ENCODE peak calls at places on chromosomes 7 and 10, in nine cellular contexts. B is type B pancreatic cell, X is LNCaP clone FGC, N is psoas muscle, S is IMR-90, R is fibroblast of pulmonary artery, E is GM23338, Y is upper lobe of right lung, J is lung. T is an unnamed sample.

GRCh38 chr10:132850246-132850645 is 64.3 kb upstream of the NKX6-2 start:
- DNase-seq in B (peak; percentile 32), X (no peak), N (peak; percentile 35), S (no peak), R (no peak), E (no peak), Y (peak; percentile 46), J (no peak), T (no peak)

GRCh38 chr7:87416682-87417587 is 58.5 kb downstream of the ABCB4 start:
- DNase-seq in B (no peak), X (peak; percentile 60), N (no peak), S (peak; percentile 69), R (peak; percentile 83), E (peak; percentile 86), Y (no peak), J (peak; percentile 50), T (no peak)

GRCh38 chr10:103855424-103855823 is at the start of gene SH3PXD2A:
- DNase-seq in B (no peak), X (no peak), N (peak; percentile 70), S (no peak), R (no peak), E (peak; percentile 72), Y (peak; percentile 74), J (no peak), T (peak; percentile 59)

GRCh38 chr10:97648557-97649404 is 8.3 kb downstream of the PI4K2A start:
- DNase-seq in B (no peak), X (no peak), N (no peak), S (peak; percentile 96), R (peak; percentile 87), E (peak; percentile 60), Y (no peak), J (no peak), T (no peak)

GRCh38 chr7:130943981-130944380 is 210.0 kb upstream of the KLF14 start:
- DNase-seq in B (no peak), X (no peak), N (no peak), S (peak; percentile 85), R (no peak), E (no peak), Y (no peak), J (no peak), T (no peak)

GRCh38 chr7:93910076-93910994 is 4.0 kb downstream of the GNGT1 start:
- DNase-seq in B (no peak), X (no peak), N (peak; percentile 50), S (peak; percentile 84), R (peak; percentile 95), E (no peak), Y (no peak), J (no peak), T (no peak)

GRCh38 chr7:13945670-13946069 is 43.8 kb downstream of the ETV1 start:
- DNase-seq in B (no peak), X (no peak), N (no peak), S (no peak), R (peak; percentile 28), E (no peak), Y (no peak), J (peak; percentile 40), T (no peak)

GRCh38 chr7:78140109-78140508 is 341.5 kb downstream of the PHTF2 start:
- DNase-seq in B (no peak), X (no peak), N (no peak), S (no peak), R (no peak), E (no peak), Y (no peak), J (no peak), T (no peak)

GRCh38 chr7:98168181-98168903 is 42.9 kb upstream of the BHLHA15 start:
- DNase-seq in B (no peak), X (peak; percentile 73), N (peak; percentile 62), S (peak; percentile 66), R (peak; percentile 68), E (peak; percentile 87), Y (no peak), J (peak; percentile 71), T (no peak)

GRCh38 chr7:77855371-77856083 is 57.0 kb downstream of the PHTF2 start:
- DNase-seq in B (no peak), X (no peak), N (peak; percentile 94), S (peak; percentile 13), R (peak; percentile 59), E (no peak), Y (peak; percentile 73), J (peak; percentile 38), T (no peak)

GRCh38 chr10:3935141-3935540 is 150.1 kb upstream of the KLF6 start:
- DNase-seq in B (no peak), X (no peak), N (no peak), S (peak; percentile 79), R (peak; percentile 88), E (no peak), Y (no peak), J (no peak), T (peak; percentile 39)

DNA sequence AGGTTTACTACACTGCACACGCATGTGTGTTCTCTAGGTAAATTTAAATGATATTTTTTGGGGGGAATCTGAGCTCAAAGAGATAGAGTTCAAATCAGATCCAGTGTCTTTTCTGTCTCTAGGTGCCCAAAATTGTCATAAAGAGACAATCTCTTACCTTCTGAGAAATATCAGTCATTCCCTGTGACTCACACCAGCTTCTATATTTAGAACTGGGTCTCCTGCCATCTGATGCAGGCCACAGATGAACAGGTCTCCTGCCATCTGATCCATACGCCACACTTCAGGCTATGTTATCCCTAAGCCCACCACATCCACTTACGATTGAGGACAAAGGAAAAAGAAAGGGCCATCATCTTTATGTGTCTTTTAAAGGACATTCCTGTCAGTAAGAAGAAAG is 136.3 kb upstream of the LAMB4 start:
- DNase-seq in B (no peak), X (no peak), N (no peak), S (no peak), R (no peak), E (no peak), Y (no peak), J (no peak), T (no peak)
- TF ChIP-seq CTCF in B (no peak), X (no peak), N (no peak), S (no peak), R (no peak), E (no peak), Y (no peak), J (no peak), T (no peak)

GRCh38 chr10:79179404-79180309 is 110.9 kb downstream of the ZMIZ1 start:
- DNase-seq in B (no peak), X (no peak), N (no peak), S (no peak), R (no peak), E (peak; percentile 77), Y (no peak), J (no peak), T (no peak)

GRCh38 chr10:79178070-79178576 is 109.4 kb downstream of the ZMIZ1 start:
- DNase-seq in B (no peak), X (no peak), N (no peak), S (no peak), R (no peak), E (no peak), Y (no peak), J (no peak), T (no peak)

GRCh38 chr10:79176052-79176501 is 107.3 kb downstream of the ZMIZ1 start:
- DNase-seq in B (no peak), X (no peak), N (no peak), S (peak; percentile 95), R (no peak), E (no peak), Y (no peak), J (no peak), T (no peak)

GRCh38 chr10:79178614-79179403 is 110.0 kb downstream of the ZMIZ1 start:
- DNase-seq in B (no peak), X (no peak), N (peak; percentile 68), S (peak; percentile 93), R (peak; percentile 91), E (no peak), Y (no peak), J (no peak), T (no peak)

GRCh38 chr10:79176949-79177602 is 108.3 kb downstream of the ZMIZ1 start:
- DNase-seq in B (no peak), X (no peak), N (no peak), S (peak; percentile 43), R (peak; percentile 61), E (no peak), Y (no peak), J (no peak), T (no peak)
- TF ChIP-seq CTCF in B (no peak), X (no peak), N (no peak), S (no peak), R (no peak), E (no peak), Y (no peak), J (no peak), T (no peak)

DNA sequence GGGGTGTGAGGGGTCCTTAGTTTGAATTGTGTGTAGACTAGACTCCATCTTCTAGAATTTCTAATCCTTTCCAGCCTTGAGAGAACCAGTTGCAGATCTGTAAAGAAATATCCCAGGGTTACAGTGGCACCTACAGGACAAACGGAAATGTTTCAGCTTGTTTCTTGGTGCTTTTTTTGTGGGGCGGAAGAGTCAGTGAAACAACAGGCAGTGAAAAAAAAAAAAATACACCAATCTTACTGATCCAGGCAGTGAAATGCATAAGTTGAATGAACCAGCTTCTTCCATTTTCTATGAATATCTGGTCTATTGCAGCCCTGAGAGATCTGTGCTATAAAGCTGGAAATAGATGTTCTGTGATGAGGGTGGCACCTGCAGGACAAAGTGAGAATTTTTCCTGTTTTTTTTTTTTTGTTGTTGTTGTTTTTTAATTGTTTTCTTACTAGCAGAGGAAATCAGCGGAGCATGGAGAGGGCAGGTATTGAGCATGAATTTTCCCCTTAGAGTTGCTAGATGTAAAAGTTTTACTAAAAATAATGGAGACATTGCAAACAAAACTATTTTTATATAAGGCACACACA is 81.9 kb upstream of the DYNC1I1 start:
- DNase-seq in B (no peak), X (no peak), N (no peak), S (peak; percentile 41), R (peak; percentile 66), E (peak; percentile 65), Y (no peak), J (no peak), T (no peak)
- TF ChIP-seq CTCF in B (peak; percentile 84), X (peak; percentile 50), N (peak; percentile 60), S (peak; percentile 49), R (peak; percentile 58), E (peak; percentile 40), Y (peak; percentile 67), J (peak; percentile 7), T (no peak)

GRCh38 chr7:108122181-108122580 is 8.0 kb downstream of the LAMB4 start:
- DNase-seq in B (no peak), X (no peak), N (no peak), S (no peak), R (no peak), E (no peak), Y (no peak), J (no peak), T (no peak)

GRCh38 chr7:108120943-108121342 is 9.2 kb downstream of the LAMB4 start:
- DNase-seq in B (no peak), X (no peak), N (no peak), S (no peak), R (no peak), E (no peak), Y (no peak), J (no peak), T (no peak)

GRCh38 chr7:108120196-108120595 is 10.0 kb downstream of the LAMB4 start:
- DNase-seq in B (no peak), X (no peak), N (no peak), S (no peak), R (no peak), E (no peak), Y (no peak), J (no peak), T (no peak)

GRCh38 chr7:108114117-108114841 is 15.9 kb downstream of the LAMB4 start:
- DNase-seq in B (no peak), X (no peak), N (no peak), S (no peak), R (peak; percentile 15), E (peak; percentile 81), Y (no peak), J (no peak), T (no peak)

GRCh38 chr7:108118959-108119358 is 11.2 kb downstream of the LAMB4 start:
- DNase-seq in B (no peak), X (no peak), N (no peak), S (no peak), R (no peak), E (peak; percentile 61), Y (no peak), J (no peak), T (no peak)
- TF ChIP-seq CTCF in B (peak; percentile 59), X (no peak), N (no peak), S (no peak), R (no peak), E (no peak), Y (no peak), J (no peak), T (no peak)

T was measured in mucosa of descending colon.